ENCODE peak calls at places on chromosomes 11 and 22, in six cellular contexts. One of them, this sample, is unnamed.

GRCh38 chr22:19824197-19825015 is 30.3 kb downstream of the GNB1L start:
- DNase-seq in H7: peak
- DNase-seq in iPS-NIHi11: no peak
- DNase-seq in colonic mucosa: peak
- DNase-seq in NCI-H510A: no peak
- DNase-seq in tibial artery: no peak
- DNase-seq in this sample: no peak

GRCh38 chr11:15605094-15605493 is 490.4 kb downstream of the INSC start:
- DNase-seq in H7: no peak
- DNase-seq in iPS-NIHi11: no peak
- DNase-seq in colonic mucosa: no peak
- DNase-seq in NCI-H510A: no peak
- DNase-seq in tibial artery: no peak
- DNase-seq in this sample: no peak

GRCh38 chr22:17998913-17999312 is 25.4 kb downstream of the MICAL3 start:
- DNase-seq in H7: no peak
- DNase-seq in iPS-NIHi11: no peak
- DNase-seq in colonic mucosa: no peak
- DNase-seq in NCI-H510A: no peak
- DNase-seq in tibial artery: no peak
- DNase-seq in this sample: no peak

GRCh38 chr11:2737876-2738275 is 38.1 kb upstream of the KCNQ1OT1 start:
- DNase-seq in H7: peak
- DNase-seq in iPS-NIHi11: no peak
- DNase-seq in colonic mucosa: peak
- DNase-seq in NCI-H510A: no peak
- DNase-seq in tibial artery: no peak
- DNase-seq in this sample: no peak

GRCh38 chr11:57072640-57073039 is 83.9 kb downstream of the OR5AK2 start:
- DNase-seq in H7: no peak
- DNase-seq in iPS-NIHi11: no peak
- DNase-seq in colonic mucosa: no peak
- DNase-seq in NCI-H510A: no peak
- DNase-seq in tibial artery: no peak
- DNase-seq in this sample: no peak

GRCh38 chr11:32935462-32936029 is 42.9 kb downstream of the QSER1 start:
- DNase-seq in H7: no peak
- DNase-seq in iPS-NIHi11: no peak
- DNase-seq in colonic mucosa: no peak
- DNase-seq in NCI-H510A: no peak
- DNase-seq in tibial artery: no peak
- DNase-seq in this sample: no peak

GRCh38 chr22:43897751-43898261 is 6.0 kb upstream of the PNPLA5 start:
- DNase-seq in H7: no peak
- DNase-seq in iPS-NIHi11: no peak
- DNase-seq in colonic mucosa: no peak
- DNase-seq in NCI-H510A: no peak
- DNase-seq in tibial artery: no peak
- DNase-seq in this sample: no peak

GRCh38 chr22:42296381-42296853 is 26.0 kb upstream of the TCF20 start:
- DNase-seq in H7: peak
- DNase-seq in iPS-NIHi11: peak
- DNase-seq in colonic mucosa: no peak
- DNase-seq in NCI-H510A: no peak
- DNase-seq in tibial artery: no peak
- DNase-seq in this sample: no peak

GRCh38 chr11:7665473-7666291 is 7.6 kb downstream of the CYB5R2 start:
- DNase-seq in H7: peak
- DNase-seq in iPS-NIHi11: peak
- DNase-seq in colonic mucosa: peak
- DNase-seq in NCI-H510A: no peak
- DNase-seq in tibial artery: peak
- DNase-seq in this sample: peak

GRCh38 chr22:37517826-37518450 is 1.3 kb downstream of the CARD10 start:
- DNase-seq in H7: peak
- DNase-seq in iPS-NIHi11: no peak
- DNase-seq in colonic mucosa: no peak
- DNase-seq in NCI-H510A: no peak
- DNase-seq in tibial artery: no peak
- DNase-seq in this sample: no peak

GRCh38 chr22:29041408-29041807 is 20.2 kb downstream of the C22orf31 start:
- DNase-seq in H7: no peak
- DNase-seq in iPS-NIHi11: no peak
- DNase-seq in colonic mucosa: no peak
- DNase-seq in NCI-H510A: no peak
- DNase-seq in tibial artery: no peak
- DNase-seq in this sample: no peak

GRCh38 chr11:19208959-19209568 is 7.3 kb upstream of the CSRP3 start:
- DNase-seq in H7: no peak
- DNase-seq in iPS-NIHi11: no peak
- DNase-seq in colonic mucosa: no peak
- DNase-seq in NCI-H510A: no peak
- DNase-seq in tibial artery: no peak
- DNase-seq in this sample: no peak

GRCh38 chr11:32081901-32082300 is 9.0 kb upstream of the RCN1 start:
- DNase-seq in H7: no peak
- DNase-seq in iPS-NIHi11: no peak
- DNase-seq in colonic mucosa: no peak
- DNase-seq in NCI-H510A: no peak
- DNase-seq in tibial artery: no peak
- DNase-seq in this sample: no peak

GRCh38 chr22:38792833-38793232 is 1.1 kb downstream of the DNAL4 start:
- DNase-seq in H7: no peak
- DNase-seq in iPS-NIHi11: no peak
- DNase-seq in colonic mucosa: no peak
- DNase-seq in NCI-H510A: no peak
- DNase-seq in tibial artery: no peak
- DNase-seq in this sample: no peak

GRCh38 chr11:74288161-74288560 is 23.3 kb downstream of the P4HA3 start:
- DNase-seq in H7: no peak
- DNase-seq in iPS-NIHi11: no peak
- DNase-seq in colonic mucosa: no peak
- DNase-seq in NCI-H510A: no peak
- DNase-seq in tibial artery: peak
- DNase-seq in this sample: no peak